ENCODE peak calls at places on chromosomes 12 and 14, in five cellular contexts. One of them, this sample, is unnamed.

GRCh38 chr12:49876070-49876469 is 27.6 kb downstream of the FAIM2 start:
- DNase-seq in GM13976: no peak
- DNase-seq in NCI-H1092: no peak
- DNase-seq in activated naive CD4-positive, alpha-beta T cell treated with anti-CD3 and anti-CD28 coated beads, Interleukin-2, amount 50 U/mL, for 16 hours: no peak
- DNase-seq in fibroblast of villous mesenchyme: no peak
- DNase-seq in this sample: no peak

GRCh38 chr12:3551976-3552725 is 61.1 kb downstream of the PRMT8 start:
- DNase-seq in activated naive CD4-positive, alpha-beta T cell treated with anti-CD3 and anti-CD28 coated beads, Interleukin-2, amount 50 U/mL, for 16 hours: no peak
- DNase-seq in fibroblast of villous mesenchyme: no peak
- DNase-seq in NCI-H1092: no peak
- DNase-seq in GM13976: no peak
- DNase-seq in this sample: peak

GRCh38 chr12:2581293-2582045 is 213.3 kb upstream of the FKBP4 start:
- DNase-seq in activated naive CD4-positive, alpha-beta T cell treated with anti-CD3 and anti-CD28 coated beads, Interleukin-2, amount 50 U/mL, for 16 hours: no peak
- DNase-seq in NCI-H1092: no peak
- DNase-seq in GM13976: no peak
- DNase-seq in fibroblast of villous mesenchyme: no peak
- DNase-seq in this sample: no peak

GRCh38 chr12:63906876-63907275 is 62.4 kb downstream of the SRGAP1 start:
- DNase-seq in GM13976: no peak
- DNase-seq in fibroblast of villous mesenchyme: no peak
- DNase-seq in activated naive CD4-positive, alpha-beta T cell treated with anti-CD3 and anti-CD28 coated beads, Interleukin-2, amount 50 U/mL, for 16 hours: no peak
- DNase-seq in NCI-H1092: no peak
- DNase-seq in this sample: peak

GRCh38 chr12:52259850-52260249 is 14.6 kb upstream of the KRT86 start:
- DNase-seq in activated naive CD4-positive, alpha-beta T cell treated with anti-CD3 and anti-CD28 coated beads, Interleukin-2, amount 50 U/mL, for 16 hours: no peak
- DNase-seq in GM13976: no peak
- DNase-seq in NCI-H1092: no peak
- DNase-seq in fibroblast of villous mesenchyme: no peak
- DNase-seq in this sample: no peak

GRCh38 chr12:6613776-6614512 is 6.8 kb upstream of the CHD4 start:
- DNase-seq in GM13976: peak
- DNase-seq in NCI-H1092: peak
- DNase-seq in fibroblast of villous mesenchyme: peak
- DNase-seq in activated naive CD4-positive, alpha-beta T cell treated with anti-CD3 and anti-CD28 coated beads, Interleukin-2, amount 50 U/mL, for 16 hours: no peak
- DNase-seq in this sample: peak

GRCh38 chr14:36105401-36105800 is 71.1 kb downstream of the PTCSC3 start:
- DNase-seq in fibroblast of villous mesenchyme: no peak
- DNase-seq in GM13976: no peak
- DNase-seq in NCI-H1092: peak
- DNase-seq in activated naive CD4-positive, alpha-beta T cell treated with anti-CD3 and anti-CD28 coated beads, Interleukin-2, amount 50 U/mL, for 16 hours: no peak
- DNase-seq in this sample: peak

GRCh38 chr12:50590869-50591268 is 86.1 kb downstream of the DIP2B start:
- DNase-seq in activated naive CD4-positive, alpha-beta T cell treated with anti-CD3 and anti-CD28 coated beads, Interleukin-2, amount 50 U/mL, for 16 hours: no peak
- DNase-seq in NCI-H1092: no peak
- DNase-seq in GM13976: no peak
- DNase-seq in fibroblast of villous mesenchyme: no peak
- DNase-seq in this sample: no peak

GRCh38 chr12:115012861-115013667 is 329.1 kb upstream of the TBX3 start:
- DNase-seq in GM13976: no peak
- DNase-seq in activated naive CD4-positive, alpha-beta T cell treated with anti-CD3 and anti-CD28 coated beads, Interleukin-2, amount 50 U/mL, for 16 hours: no peak
- DNase-seq in fibroblast of villous mesenchyme: peak
- DNase-seq in NCI-H1092: no peak
- DNase-seq in this sample: no peak

GRCh38 chr12:6372403-6373003 is 2.9 kb downstream of the SCNN1A start:
- DNase-seq in activated naive CD4-positive, alpha-beta T cell treated with anti-CD3 and anti-CD28 coated beads, Interleukin-2, amount 50 U/mL, for 16 hours: no peak
- DNase-seq in fibroblast of villous mesenchyme: peak
- DNase-seq in NCI-H1092: no peak
- DNase-seq in GM13976: no peak
- DNase-seq in this sample: peak

This sample was measured in ecto neural progenitor cell.